ENCODE peak calls at places on chromosomes 7 and 10, in nine cellular contexts. One of them, this sample, is unnamed.

GRCh38 chr10:49575489-49576072 is 34.5 kb upstream of the SLC18A3 start:
- DNase-seq in AG08395: no peak
- DNase-seq in lower leg skin: no peak
- DNase-seq in upper lobe of right lung: no peak
- DNase-seq in activated T-cell treated with anti-CD3 and anti-CD28 coated beads for 48 hours: no peak
- DNase-seq in GF-D8: no peak
- DNase-seq in SK-N-DZ: no peak
- DNase-seq in GM03348: no peak
- DNase-seq in germinal center: no peak
- DNase-seq in this sample: no peak

GRCh38 chr10:98267894-98268693 is at the start of gene LOXL4:
- DNase-seq in lower leg skin: no peak
- DNase-seq in GM03348: peak
- DNase-seq in GF-D8: no peak
- DNase-seq in activated T-cell treated with anti-CD3 and anti-CD28 coated beads for 48 hours: no peak
- DNase-seq in SK-N-DZ: peak
- DNase-seq in AG08395: peak
- DNase-seq in germinal center: peak
- DNase-seq in upper lobe of right lung: no peak
- DNase-seq in this sample: peak

GRCh38 chr10:132715791-132716680 is 69.9 kb downstream of the NKX6-2 start:
- DNase-seq in AG08395: no peak
- DNase-seq in GF-D8: no peak
- DNase-seq in lower leg skin: no peak
- DNase-seq in activated T-cell treated with anti-CD3 and anti-CD28 coated beads for 48 hours: no peak
- DNase-seq in upper lobe of right lung: no peak
- DNase-seq in SK-N-DZ: peak
- DNase-seq in germinal center: no peak
- DNase-seq in GM03348: no peak
- DNase-seq in this sample: no peak

GRCh38 chr10:97921581-97922377 is 72.1 kb downstream of the GOLGA7B start:
- DNase-seq in GM03348: no peak
- DNase-seq in GF-D8: no peak
- DNase-seq in activated T-cell treated with anti-CD3 and anti-CD28 coated beads for 48 hours: no peak
- DNase-seq in germinal center: no peak
- DNase-seq in upper lobe of right lung: peak
- DNase-seq in lower leg skin: no peak
- DNase-seq in AG08395: no peak
- DNase-seq in SK-N-DZ: no peak
- DNase-seq in this sample: no peak

GRCh38 chr10:11547111-11547625 is 64.3 kb downstream of the USP6NL start:
- DNase-seq in lower leg skin: no peak
- DNase-seq in SK-N-DZ: no peak
- DNase-seq in germinal center: no peak
- DNase-seq in activated T-cell treated with anti-CD3 and anti-CD28 coated beads for 48 hours: no peak
- DNase-seq in upper lobe of right lung: no peak
- DNase-seq in AG08395: peak
- DNase-seq in GF-D8: no peak
- DNase-seq in GM03348: peak
- DNase-seq in this sample: no peak

GRCh38 chr7:52854681-52855080 is 180.8 kb upstream of the POM121L12 start:
- DNase-seq in upper lobe of right lung: no peak
- DNase-seq in germinal center: no peak
- DNase-seq in lower leg skin: no peak
- DNase-seq in activated T-cell treated with anti-CD3 and anti-CD28 coated beads for 48 hours: no peak
- DNase-seq in SK-N-DZ: no peak
- DNase-seq in GF-D8: no peak
- DNase-seq in GM03348: no peak
- DNase-seq in AG08395: no peak
- DNase-seq in this sample: no peak

GRCh38 chr7:63900394-63901203 is 98.0 kb upstream of the ZNF722 start:
- DNase-seq in lower leg skin: peak
- DNase-seq in AG08395: peak
- DNase-seq in GM03348: no peak
- DNase-seq in upper lobe of right lung: peak
- DNase-seq in germinal center: peak
- DNase-seq in SK-N-DZ: peak
- DNase-seq in GF-D8: peak
- DNase-seq in activated T-cell treated with anti-CD3 and anti-CD28 coated beads for 48 hours: peak
- DNase-seq in this sample: peak

GRCh38 chr7:105497016-105497415 is 25.1 kb downstream of the PUS7 start:
- DNase-seq in activated T-cell treated with anti-CD3 and anti-CD28 coated beads for 48 hours: no peak
- DNase-seq in GM03348: no peak
- DNase-seq in lower leg skin: no peak
- DNase-seq in SK-N-DZ: no peak
- DNase-seq in GF-D8: no peak
- DNase-seq in AG08395: no peak
- DNase-seq in upper lobe of right lung: no peak
- DNase-seq in germinal center: no peak
- DNase-seq in this sample: no peak

GRCh38 chr10:10796061-10796773 is 221.5 kb upstream of the CELF2 start:
- DNase-seq in upper lobe of right lung: no peak
- DNase-seq in GF-D8: no peak
- DNase-seq in activated T-cell treated with anti-CD3 and anti-CD28 coated beads for 48 hours: no peak
- DNase-seq in lower leg skin: no peak
- DNase-seq in germinal center: no peak
- DNase-seq in AG08395: no peak
- DNase-seq in GM03348: no peak
- DNase-seq in SK-N-DZ: no peak
- DNase-seq in this sample: no peak

GRCh38 chr7:75637854-75638606 is 100.7 kb downstream of the HIP1 start:
- DNase-seq in upper lobe of right lung: no peak
- DNase-seq in lower leg skin: no peak
- DNase-seq in germinal center: no peak
- DNase-seq in activated T-cell treated with anti-CD3 and anti-CD28 coated beads for 48 hours: no peak
- DNase-seq in GF-D8: no peak
- DNase-seq in AG08395: no peak
- DNase-seq in SK-N-DZ: no peak
- DNase-seq in GM03348: no peak
- DNase-seq in this sample: no peak

GRCh38 chr10:76939862-76940495 is 697.6 kb downstream of the KCNMA1 start:
- DNase-seq in lower leg skin: no peak
- DNase-seq in GF-D8: no peak
- DNase-seq in SK-N-DZ: peak
- DNase-seq in upper lobe of right lung: no peak
- DNase-seq in GM03348: no peak
- DNase-seq in germinal center: no peak
- DNase-seq in activated T-cell treated with anti-CD3 and anti-CD28 coated beads for 48 hours: no peak
- DNase-seq in AG08395: no peak
- DNase-seq in this sample: no peak

GRCh38 chr7:101635484-101635883 is 6.4 kb upstream of the MYL10 start:
- DNase-seq in lower leg skin: no peak
- DNase-seq in upper lobe of right lung: no peak
- DNase-seq in activated T-cell treated with anti-CD3 and anti-CD28 coated beads for 48 hours: no peak
- DNase-seq in SK-N-DZ: no peak
- DNase-seq in AG08395: no peak
- DNase-seq in germinal center: no peak
- DNase-seq in GF-D8: no peak
- DNase-seq in GM03348: peak
- DNase-seq in this sample: peak

GRCh38 chr10:106147050-106147449 is 1017.5 kb downstream of the SORCS1 start:
- DNase-seq in GF-D8: no peak
- DNase-seq in germinal center: no peak
- DNase-seq in activated T-cell treated with anti-CD3 and anti-CD28 coated beads for 48 hours: no peak
- DNase-seq in GM03348: no peak
- DNase-seq in SK-N-DZ: peak
- DNase-seq in lower leg skin: no peak
- DNase-seq in AG08395: no peak
- DNase-seq in upper lobe of right lung: no peak
- DNase-seq in this sample: no peak

GRCh38 chr7:21948364-21948763 is 2.7 kb upstream of the CDCA7L start:
- DNase-seq in GM03348: no peak
- DNase-seq in activated T-cell treated with anti-CD3 and anti-CD28 coated beads for 48 hours: no peak
- DNase-seq in SK-N-DZ: no peak
- DNase-seq in lower leg skin: no peak
- DNase-seq in AG08395: no peak
- DNase-seq in upper lobe of right lung: no peak
- DNase-seq in germinal center: no peak
- DNase-seq in GF-D8: no peak
- DNase-seq in this sample: no peak

GRCh38 chr10:53754851-53755250 is 982.3 kb upstream of the MBL2 start:
- DNase-seq in upper lobe of right lung: no peak
- DNase-seq in SK-N-DZ: peak
- DNase-seq in lower leg skin: no peak
- DNase-seq in germinal center: no peak
- DNase-seq in activated T-cell treated with anti-CD3 and anti-CD28 coated beads for 48 hours: no peak
- DNase-seq in AG08395: no peak
- DNase-seq in GM03348: no peak
- DNase-seq in GF-D8: no peak
- DNase-seq in this sample: no peak

GRCh38 chr7:35906191-35906908 is 105.5 kb downstream of the SEPTIN7 start:
- DNase-seq in GF-D8: peak
- DNase-seq in AG08395: peak
- DNase-seq in activated T-cell treated with anti-CD3 and anti-CD28 coated beads for 48 hours: peak
- DNase-seq in SK-N-DZ: peak
- DNase-seq in GM03348: peak
- DNase-seq in lower leg skin: peak
- DNase-seq in germinal center: peak
- DNase-seq in upper lobe of right lung: no peak
- DNase-seq in this sample: peak

GRCh38 chr10:102785818-102786217 is 42.1 kb downstream of the WBP1L start:
- DNase-seq in lower leg skin: no peak
- DNase-seq in GF-D8: peak
- DNase-seq in germinal center: no peak
- DNase-seq in upper lobe of right lung: no peak
- DNase-seq in SK-N-DZ: no peak
- DNase-seq in GM03348: no peak
- DNase-seq in activated T-cell treated with anti-CD3 and anti-CD28 coated beads for 48 hours: no peak
- DNase-seq in AG08395: no peak
- DNase-seq in this sample: no peak

GRCh38 chr7:132739271-132739955 is 163.1 kb upstream of the PLXNA4 start:
- DNase-seq in activated T-cell treated with anti-CD3 and anti-CD28 coated beads for 48 hours: no peak
- DNase-seq in GF-D8: no peak
- DNase-seq in AG08395: peak
- DNase-seq in GM03348: peak
- DNase-seq in upper lobe of right lung: no peak
- DNase-seq in SK-N-DZ: no peak
- DNase-seq in germinal center: no peak
- DNase-seq in lower leg skin: peak
- DNase-seq in this sample: peak

GRCh38 chr10:17645591-17646345 is 1.8 kb downstream of the STAM start:
- DNase-seq in lower leg skin: no peak
- DNase-seq in GF-D8: no peak
- DNase-seq in upper lobe of right lung: no peak
- DNase-seq in germinal center: no peak
- DNase-seq in GM03348: no peak
- DNase-seq in AG08395: no peak
- DNase-seq in SK-N-DZ: peak
- DNase-seq in activated T-cell treated with anti-CD3 and anti-CD28 coated beads for 48 hours: no peak
- DNase-seq in this sample: no peak

GRCh38 chr10:5070648-5071410 is 23.4 kb upstream of the AKR1C3 start:
- DNase-seq in GM03348: no peak
- DNase-seq in activated T-cell treated with anti-CD3 and anti-CD28 coated beads for 48 hours: no peak
- DNase-seq in GF-D8: no peak
- DNase-seq in AG08395: no peak
- DNase-seq in germinal center: no peak
- DNase-seq in SK-N-DZ: no peak
- DNase-seq in upper lobe of right lung: no peak
- DNase-seq in lower leg skin: no peak
- DNase-seq in this sample: peak

GRCh38 chr7:46630031-46630430 is 709.0 kb upstream of the IGFBP3 start:
- DNase-seq in upper lobe of right lung: no peak
- DNase-seq in GF-D8: no peak
- DNase-seq in lower leg skin: no peak
- DNase-seq in germinal center: no peak
- DNase-seq in AG08395: no peak
- DNase-seq in SK-N-DZ: peak
- DNase-seq in GM03348: no peak
- DNase-seq in activated T-cell treated with anti-CD3 and anti-CD28 coated beads for 48 hours: no peak
- DNase-seq in this sample: no peak

GRCh38 chr7:126157391-126157790 is 1095.3 kb downstream of the GRM8 start:
- DNase-seq in lower leg skin: no peak
- DNase-seq in AG08395: no peak
- DNase-seq in activated T-cell treated with anti-CD3 and anti-CD28 coated beads for 48 hours: no peak
- DNase-seq in upper lobe of right lung: no peak
- DNase-seq in GF-D8: no peak
- DNase-seq in SK-N-DZ: no peak
- DNase-seq in GM03348: no peak
- DNase-seq in germinal center: no peak
- DNase-seq in this sample: no peak

This sample was measured in NCI-H82.